ENCODE peak calls at places on chromosomes 6 and 20, in six cellular contexts. C is lower lobe of right lung, I is prostate gland, O is ovary, E is WERI-Rb-1, W is heart right ventricle. Q is an unnamed sample.

GRCh38 chr6:151063339-151063738 is 176.4 kb upstream of the AKAP12 start:
- DNase-seq in C (no peak), I (no peak), O (no peak), E (no peak), W (no peak), Q (no peak)

GRCh38 chr6:33105916-33106871 is 30.4 kb downstream of the HLA-DPB1 start:
- DNase-seq in C (no peak), I (peak), O (no peak), E (peak), W (no peak), Q (no peak)

GRCh38 chr6:125533710-125534397 is 215.6 kb upstream of the HEY2 start:
- DNase-seq in C (no peak), I (no peak), O (no peak), E (no peak), W (no peak), Q (no peak)

GRCh38 chr20:51318058-51318960 is 224.2 kb downstream of the NFATC2 start:
- DNase-seq in C (peak), I (no peak), O (no peak), E (peak), W (peak), Q (no peak)

GRCh38 chr20:63692436-63693078 is 3.9 kb upstream of the TNFRSF6B start:
- DNase-seq in C (peak), I (no peak), O (no peak), E (no peak), W (peak), Q (no peak)

GRCh38 chr6:43283905-43284304 is 14.2 kb upstream of the SLC22A7 start:
- DNase-seq in C (no peak), I (no peak), O (no peak), E (no peak), W (no peak), Q (no peak)

GRCh38 chr20:16575390-16576140 is 2.3 kb upstream of the KIF16B start:
- DNase-seq in C (peak), I (no peak), O (no peak), E (peak), W (no peak), Q (no peak)

GRCh38 chr20:36462440-36463211 is 78.7 kb upstream of the MYL9 start:
- DNase-seq in C (peak), I (peak), O (peak), E (no peak), W (peak), Q (no peak)

GRCh38 chr20:55253765-55254164 is 751.6 kb downstream of the CBLN4 start:
- DNase-seq in C (no peak), I (no peak), O (no peak), E (no peak), W (no peak), Q (no peak)

GRCh38 chr6:17962436-17963031 is 24.9 kb downstream of the KIF13A start:
- DNase-seq in C (peak), I (no peak), O (peak), E (peak), W (peak), Q (no peak)

GRCh38 chr6:32181148-32181702 is 2.8 kb downstream of the AGER start:
- DNase-seq in C (no peak), I (no peak), O (peak), E (no peak), W (no peak), Q (no peak)

GRCh38 chr20:42352096-42352495 is 733.9 kb upstream of the CHD6 start:
- DNase-seq in C (no peak), I (no peak), O (no peak), E (no peak), W (no peak), Q (no peak)

GRCh38 chr6:159093608-159094443 is 49.0 kb upstream of the TAGAP start:
- DNase-seq in C (no peak), I (no peak), O (no peak), E (no peak), W (no peak), Q (no peak)

GRCh38 chr6:3209114-3210023 is 18.1 kb downstream of the TUBB2B start:
- DNase-seq in C (no peak), I (no peak), O (no peak), E (peak), W (no peak), Q (peak)

GRCh38 chr6:126344181-126344580 is 4.3 kb downstream of the CENPW start:
- DNase-seq in C (no peak), I (no peak), O (no peak), E (no peak), W (no peak), Q (no peak)

GRCh38 chr6:137480431-137480830 is 13.8 kb downstream of the OLIG3 start:
- DNase-seq in C (no peak), I (no peak), O (no peak), E (no peak), W (no peak), Q (no peak)

GRCh38 chr6:56652994-56653393 is 10.3 kb upstream of the DST start:
- DNase-seq in C (no peak), I (no peak), O (no peak), E (no peak), W (no peak), Q (no peak)

GRCh38 chr6:31614674-31615578 is at the start of gene AIF1:
- DNase-seq in C (no peak), I (no peak), O (no peak), E (no peak), W (no peak), Q (no peak)

GRCh38 chr6:364609-365540 is 26.7 kb upstream of the IRF4 start:
- DNase-seq in C (no peak), I (no peak), O (no peak), E (no peak), W (no peak), Q (no peak)

GRCh38 chr6:155311076-155311475 is 3.2 kb downstream of the TFB1M start:
- DNase-seq in C (no peak), I (no peak), O (no peak), E (no peak), W (no peak), Q (peak)

GRCh38 chr20:62305149-62305764 is 2.5 kb downstream of the ADRM1 start:
- DNase-seq in C (no peak), I (no peak), O (no peak), E (peak), W (no peak), Q (peak)
- H3K4me3 ChIP-seq in C (peak), I (no peak), O (no peak), E (no peak), W (no peak), Q (no peak)

GRCh38 chr6:131766631-131767030 is 41.2 kb upstream of the ENPP1 start:
- DNase-seq in C (no peak), I (no peak), O (no peak), E (no peak), W (no peak), Q (no peak)
- H3K4me3 ChIP-seq in C (no peak), I (no peak), O (no peak), E (no peak), W (no peak), Q (no peak)

GRCh38 chr20:31516651-31517050 is 2.4 kb downstream of the HM13 start:
- DNase-seq in C (no peak), I (no peak), O (no peak), E (no peak), W (no peak), Q (no peak)
- H3K4me3 ChIP-seq in C (peak), I (no peak), O (no peak), E (no peak), W (no peak), Q (no peak)

DNA sequence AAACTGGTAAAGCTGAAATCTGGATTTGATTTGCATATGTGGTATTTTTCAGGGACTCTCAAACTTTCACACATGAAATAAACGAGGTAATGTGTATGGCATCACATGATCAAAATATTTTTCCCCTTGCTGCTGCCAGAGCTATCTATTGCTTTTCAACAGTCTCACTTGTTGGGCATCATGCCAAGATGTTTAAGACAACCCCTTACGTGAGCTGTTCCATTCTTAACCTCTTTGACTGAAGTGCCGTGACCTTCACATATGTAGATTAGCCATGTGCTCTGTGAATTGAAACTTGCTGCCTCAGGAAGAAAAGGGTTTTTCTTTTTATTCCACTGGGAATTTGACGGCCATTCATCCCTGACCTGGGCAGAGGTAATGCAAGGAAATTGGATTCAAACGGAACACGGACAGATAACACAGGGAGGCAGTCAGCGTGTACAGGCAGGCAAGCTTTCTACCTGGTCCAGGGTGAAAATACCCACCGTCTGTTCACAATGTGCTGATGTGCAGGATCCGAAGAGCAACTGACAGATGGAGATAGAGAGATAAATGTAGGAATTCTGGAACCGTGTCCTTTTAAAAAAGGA is 14.2 kb downstream of the ARID1B start:
- DNase-seq in C (no peak), I (no peak), O (no peak), E (peak), W (no peak), Q (peak)
- H3K4me3 ChIP-seq in C (no peak), I (no peak), O (no peak), E (no peak), W (no peak), Q (no peak)

GRCh38 chr20:58888521-58889333 is 36.2 kb downstream of the GNAS start:
- DNase-seq in C (peak), I (peak), O (peak), E (no peak), W (peak), Q (no peak)
- H3K4me3 ChIP-seq in C (peak), I (peak), O (peak), E (no peak), W (peak), Q (peak)

GRCh38 chr6:152978058-152978457 is 4.8 kb downstream of the FBXO5 start:
- DNase-seq in C (no peak), I (no peak), O (no peak), E (no peak), W (no peak), Q (no peak)
- H3K4me3 ChIP-seq in C (no peak), I (no peak), O (no peak), E (no peak), W (no peak), Q (no peak)

GRCh38 chr6:154292066-154292465 is 64.5 kb downstream of the IPCEF1 start:
- DNase-seq in C (no peak), I (no peak), O (no peak), E (no peak), W (no peak), Q (no peak)

GRCh38 chr6:154295733-154296132 is 60.9 kb downstream of the IPCEF1 start:
- DNase-seq in C (no peak), I (no peak), O (no peak), E (no peak), W (no peak), Q (no peak)

GRCh38 chr6:154289818-154290508 is 66.6 kb downstream of the IPCEF1 start:
- DNase-seq in C (no peak), I (no peak), O (no peak), E (no peak), W (no peak), Q (no peak)

GRCh38 chr6:154297210-154297609 is 59.4 kb downstream of the IPCEF1 start:
- DNase-seq in C (no peak), I (no peak), O (no peak), E (no peak), W (no peak), Q (no peak)

GRCh38 chr6:154292855-154293519 is 63.6 kb downstream of the IPCEF1 start:
- DNase-seq in C (no peak), I (no peak), O (no peak), E (no peak), W (no peak), Q (no peak)
- H3K4me3 ChIP-seq in C (no peak), I (no peak), O (no peak), E (no peak), W (no peak), Q (no peak)

DNA sequence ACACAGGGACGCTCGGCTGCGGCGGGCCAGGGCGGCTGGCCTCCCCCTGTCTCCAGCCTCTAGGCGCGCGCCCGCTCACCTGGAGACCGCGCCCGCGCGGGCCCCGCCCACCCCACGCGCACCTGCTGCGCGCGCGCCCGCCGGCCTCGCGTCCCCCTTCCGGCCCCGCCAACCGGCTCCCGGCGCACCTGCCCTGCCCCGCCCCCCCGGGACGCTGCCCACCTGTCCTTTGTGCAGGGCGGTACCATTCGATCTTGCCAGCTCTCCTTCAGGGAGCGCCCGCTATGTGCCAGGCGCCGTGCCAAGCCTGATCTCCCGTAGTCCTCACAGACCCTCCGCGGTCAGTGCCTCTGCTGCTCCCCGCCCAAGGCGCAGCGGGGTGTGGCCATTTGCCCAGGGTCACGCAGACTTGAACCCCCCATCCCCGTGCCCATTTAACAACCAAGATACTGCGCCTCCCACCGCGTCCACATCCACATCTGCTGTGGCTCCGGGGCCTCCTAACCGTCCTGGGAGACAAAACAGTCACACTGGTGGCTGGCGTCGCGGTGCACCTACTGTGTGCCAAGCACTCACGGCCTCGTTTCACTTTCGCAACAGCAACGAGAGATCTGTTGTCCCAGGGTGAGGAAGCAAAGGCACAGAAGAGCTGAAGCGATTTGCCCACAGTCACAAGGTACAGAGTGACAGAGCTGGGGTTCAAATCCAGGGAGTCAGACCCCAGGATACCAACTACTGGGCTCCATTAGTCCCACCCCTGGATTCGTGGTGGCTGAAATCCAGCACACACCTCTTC is 48.1 kb downstream of the NOL4L start:
- DNase-seq in C (peak), I (no peak), O (no peak), E (no peak), W (peak), Q (no peak)
- H3K4me3 ChIP-seq in C (peak), I (peak), O (peak), E (no peak), W (peak), Q (peak)

Q was measured in retinal pigment epithelial cell.